ENCODE peak calls at places on chromosomes 7 and 10, in seven cellular contexts. C is bronchial epithelial cell; H is NCI-H446; K is D341Med; P is T-helper 17 cell; N is stimulated activated CD8-positive, alpha-beta memory T cell treated with anti-CD3 and anti-CD28 coated beads, Interleukin-2, amount 100 ng/mL, for 1 hour; U is astrocyte of the spinal cord. O is an unnamed sample.

GRCh38 chr7:49775949-49776443 is 2.6 kb downstream of the VWC2 start:
- DNase-seq in K (no peak), P (no peak), H (no peak), C (no peak), U (no peak), N (no peak), O (no peak)

GRCh38 chr10:110392860-110393732 is 88.4 kb upstream of the SMNDC1 start:
- DNase-seq in H (no peak), C (peak), N (no peak), K (peak), U (no peak), P (no peak), O (peak)

GRCh38 chr10:76270464-76270863 is 839.0 kb downstream of the LRMDA start:
- DNase-seq in N (no peak), C (no peak), P (no peak), U (no peak), H (no peak), K (no peak), O (no peak)

GRCh38 chr7:39651262-39651661 is 27.9 kb downstream of the RALA start:
- DNase-seq in H (no peak), U (peak), P (no peak), N (no peak), K (no peak), C (no peak), O (no peak)

GRCh38 chr10:108970016-108970415 is 953.3 kb downstream of the XPNPEP1 start:
- DNase-seq in U (peak), N (no peak), P (no peak), C (no peak), K (no peak), H (no peak), O (peak)

GRCh38 chr10:132447446-132448247 is 50.6 kb downstream of the PWWP2B start:
- DNase-seq in P (peak), U (peak), N (peak), H (no peak), K (no peak), C (peak), O (peak)

GRCh38 chr7:138752568-138753518 is 45.0 kb upstream of the TMEM213 start:
- DNase-seq in P (peak), K (no peak), C (peak), U (peak), N (peak), H (no peak), O (peak)

GRCh38 chr10:117186832-117187615 is 10.3 kb upstream of the KCNK18 start:
- DNase-seq in K (no peak), N (no peak), H (no peak), P (no peak), C (peak), U (no peak), O (peak)

GRCh38 chr10:72126184-72126871 is 38.0 kb upstream of the SPOCK2 start:
- DNase-seq in K (peak), C (peak), P (no peak), U (peak), N (no peak), H (no peak), O (peak)

GRCh38 chr7:35424869-35425495 is 171.1 kb upstream of the TBX20 start:
- DNase-seq in K (peak), H (peak), U (peak), C (peak), N (peak), P (peak), O (peak)

GRCh38 chr7:18638594-18639452 is 143.3 kb downstream of the HDAC9 start:
- DNase-seq in N (no peak), P (no peak), U (peak), C (peak), K (no peak), H (peak), O (peak)

GRCh38 chr7:101085000-101085948 is at the start of gene TRIM56:
- DNase-seq in U (peak), C (peak), H (no peak), K (no peak), N (peak), P (peak), O (peak)

GRCh38 chr10:4242561-4243035 is 457.6 kb upstream of the KLF6 start:
- DNase-seq in C (peak), H (no peak), N (no peak), P (no peak), K (no peak), U (peak), O (no peak)

GRCh38 chr7:81676813-81677212 is 93.0 kb downstream of the HGF start:
- DNase-seq in N (no peak), C (peak), H (peak), K (no peak), P (no peak), U (peak), O (peak)

GRCh38 chr7:123191132-123191531 is 8.6 kb downstream of the SLC13A1 start:
- DNase-seq in P (no peak), C (peak), N (no peak), K (no peak), U (peak), H (no peak), O (peak)

GRCh38 chr7:130932088-130932487 is 198.1 kb upstream of the KLF14 start:
- DNase-seq in P (no peak), K (no peak), N (no peak), C (no peak), U (no peak), H (no peak), O (no peak)

GRCh38 chr7:128913856-128914565 is 3.5 kb upstream of the KCP start:
- DNase-seq in C (no peak), H (no peak), P (no peak), U (no peak), N (no peak), K (no peak), O (no peak)

GRCh38 chr10:77965294-77965693 is 38.7 kb upstream of the DLG5 start:
- DNase-seq in P (no peak), U (peak), K (no peak), H (no peak), N (no peak), C (peak), O (peak)

GRCh38 chr10:30017576-30017975 is 41.8 kb downstream of the JCAD start:
- DNase-seq in K (no peak), U (no peak), P (no peak), H (no peak), N (no peak), C (no peak), O (no peak)

GRCh38 chr7:155465761-155466141 is 7.8 kb downstream of the EN2 start:
- DNase-seq in U (no peak), P (no peak), N (no peak), K (no peak), H (no peak), C (no peak), O (no peak)

GRCh38 chr7:110407706-110408105 is 683.2 kb upstream of the LRRN3 start:
- DNase-seq in P (no peak), K (no peak), H (no peak), U (no peak), C (peak), N (no peak), O (peak)

GRCh38 chr7:102836206-102836938 is 76.4 kb upstream of the LRRC17 start:
- DNase-seq in K (no peak), C (peak), N (no peak), H (peak), P (no peak), U (peak), O (peak)

GRCh38 chr10:6621536-6621935 is 41.5 kb upstream of the PRKCQ start:
- DNase-seq in U (no peak), P (no peak), H (no peak), K (no peak), C (peak), N (no peak), O (peak)

GRCh38 chr7:32427769-32428291 is 62.4 kb downstream of the LSM5 start:
- DNase-seq in U (peak), K (peak), H (peak), C (peak), P (peak), N (peak), O (peak)

GRCh38 chr7:22677680-22678079 is 49.3 kb upstream of the IL6 start:
- DNase-seq in C (no peak), U (no peak), P (no peak), K (no peak), H (no peak), N (no peak), O (no peak)

GRCh38 chr10:125161570-125162139 is 1.3 kb upstream of the CTBP2 start:
- DNase-seq in K (peak), U (peak), N (no peak), C (peak), P (no peak), H (no peak), O (no peak)

GRCh38 chr10:50216894-50217293 is 34.4 kb downstream of the ASAH2 start:
- DNase-seq in C (peak), N (no peak), U (peak), H (no peak), P (no peak), K (no peak), O (peak)

GRCh38 chr7:24290004-24290641 is 6.1 kb downstream of the NPY start:
- DNase-seq in N (no peak), U (peak), H (no peak), P (no peak), K (peak), C (peak), O (peak)

GRCh38 chr10:49600046-49600445 is 10.1 kb upstream of the SLC18A3 start:
- DNase-seq in P (no peak), U (no peak), C (no peak), N (no peak), H (no peak), K (no peak), O (no peak)

GRCh38 chr7:38728145-38728544 is 97.0 kb upstream of the AMPH start:
- DNase-seq in K (no peak), H (no peak), U (peak), C (no peak), P (no peak), N (no peak), O (peak)

GRCh38 chr10:29702288-29703164 is 67.8 kb upstream of the SVIL start:
- DNase-seq in H (no peak), C (no peak), N (no peak), P (no peak), K (no peak), U (no peak), O (no peak)

GRCh38 chr7:6446977-6447588 is 671 bp downstream of the DAGLB start:
- DNase-seq in P (no peak), H (peak), K (peak), U (peak), C (peak), N (peak), O (peak)

GRCh38 chr7:131557521-131558385 is 1.3 kb upstream of the PODXL start:
- DNase-seq in K (peak), C (no peak), U (no peak), N (no peak), H (no peak), P (no peak), O (no peak)